ENCODE peak calls at places on chromosomes 4 and X, in seven cellular contexts. G, M, N, F, Z, L and R are unnamed samples.

GRCh38 chr4:11698846-11699590 is 270.3 kb upstream of the HS3ST1 start:
- DNase-seq in L (peak; percentile 70), Z (peak; percentile 68), G (no peak), M (peak; percentile 76), F (no peak), N (no peak), R (no peak)

GRCh38 chr4:174467107-174467506 is 55.2 kb downstream of the HPGD start:
- DNase-seq in N (no peak), G (no peak), Z (no peak), M (no peak), F (no peak), L (peak; percentile 23), R (no peak)

GRCh38 chr4:164440196-164440595 is 313.7 kb upstream of the SMIM31 start:
- DNase-seq in Z (no peak), N (no peak), G (no peak), F (no peak), M (no peak), L (peak; percentile 71), R (no peak)

GRCh38 chr4:42501624-42502401 is 104.5 kb downstream of the SHISA3 start:
- DNase-seq in M (no peak), L (peak; percentile 25), G (no peak), Z (no peak), N (no peak), F (no peak), R (no peak)

GRCh38 chrX:102840871-102841705 is 96.0 kb upstream of the RAB40AL start:
- DNase-seq in M (no peak), F (no peak), L (peak; percentile 6), Z (no peak), G (no peak), N (no peak), R (no peak)

GRCh38 chrX:154359362-154360154 is 14.9 kb downstream of the FLNA start:
- DNase-seq in L (no peak), G (no peak), M (no peak), Z (no peak), N (no peak), F (no peak), R (no peak)

GRCh38 chrX:71637253-71637618 is 18.9 kb upstream of the CXCR3 start:
- DNase-seq in M (peak; percentile 3), F (no peak), G (no peak), Z (no peak), L (no peak), N (no peak), R (peak; percentile 28)

GRCh38 chrX:38514014-38514854 is 47.1 kb upstream of the TSPAN7 start:
- DNase-seq in F (no peak), N (no peak), G (no peak), M (no peak), L (no peak), Z (no peak), R (no peak)

GRCh38 chr4:166277406-166277805 is 404.4 kb downstream of the TLL1 start:
- DNase-seq in N (no peak), Z (no peak), M (peak; percentile 51), L (peak; percentile 32), G (no peak), F (no peak), R (no peak)

DNA sequence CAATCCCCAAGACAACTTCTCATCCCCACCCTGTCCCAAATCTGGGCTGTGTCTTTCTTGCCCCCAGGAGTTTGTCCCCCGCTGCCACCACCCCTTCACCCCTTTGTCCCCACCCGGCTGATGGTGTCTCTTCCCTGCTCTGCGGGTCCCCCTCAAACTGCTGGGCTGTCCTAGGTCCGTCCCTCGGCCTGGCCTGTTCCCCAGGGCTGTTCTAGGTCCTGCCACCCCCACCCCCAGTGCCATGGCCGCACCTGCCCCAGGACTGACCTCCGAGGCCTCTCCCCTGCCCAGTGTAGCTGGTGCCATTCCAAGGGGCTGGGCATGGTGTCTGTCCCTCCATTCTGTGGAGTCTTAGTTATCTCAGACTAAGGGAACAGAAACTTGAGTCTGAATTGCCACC is 2.4 kb downstream of the PDE6B start:
- DNase-seq in N (no peak), M (no peak), L (no peak), Z (peak; percentile 41), G (no peak), F (no peak), R (no peak)
- TF ChIP-seq CTCF in N (no peak), M (no peak), L (no peak), Z (no peak), G (no peak), F (no peak), R (no peak)

GRCh38 chr4:48340905-48341775 is at the start of gene SLAIN2:
- DNase-seq in M (peak; percentile 97), Z (peak; percentile 99), L (peak; percentile 99), N (peak; percentile 99), F (peak; percentile 97), G (peak; percentile 100), R (peak; percentile 98)
- TF ChIP-seq CTCF in M (peak; percentile 72), Z (peak; percentile 20), L (peak; percentile 39), N (peak; percentile 31), F (no peak), G (peak; percentile 52), R (no peak)

GRCh38 chrX:138710311-138710791 is 1.2 kb downstream of the FGF13 start:
- DNase-seq in L (no peak), N (no peak), Z (no peak), M (no peak), G (no peak), F (no peak), R (no peak)
- TF ChIP-seq CTCF in L (no peak), N (no peak), Z (no peak), M (no peak), G (no peak), F (no peak), R (no peak)

GRCh38 chr4:140048419-140049022 is 105.5 kb downstream of the MAML3 start:
- DNase-seq in G (no peak), L (no peak), N (no peak), M (no peak), Z (no peak), F (no peak), R (no peak)

GRCh38 chr4:140047781-140048180 is 106.2 kb downstream of the MAML3 start:
- DNase-seq in Z (no peak), G (no peak), L (no peak), M (no peak), N (no peak), F (no peak), R (no peak)

GRCh38 chr4:140047017-140047640 is 106.9 kb downstream of the MAML3 start:
- DNase-seq in M (no peak), N (no peak), Z (no peak), F (no peak), G (peak; percentile 22), L (peak; percentile 24), R (no peak)

GRCh38 chr4:140049924-140050681 is 103.9 kb downstream of the MAML3 start:
- DNase-seq in G (no peak), N (no peak), F (no peak), M (no peak), Z (no peak), L (peak; percentile 64), R (peak; percentile 53)

DNA sequence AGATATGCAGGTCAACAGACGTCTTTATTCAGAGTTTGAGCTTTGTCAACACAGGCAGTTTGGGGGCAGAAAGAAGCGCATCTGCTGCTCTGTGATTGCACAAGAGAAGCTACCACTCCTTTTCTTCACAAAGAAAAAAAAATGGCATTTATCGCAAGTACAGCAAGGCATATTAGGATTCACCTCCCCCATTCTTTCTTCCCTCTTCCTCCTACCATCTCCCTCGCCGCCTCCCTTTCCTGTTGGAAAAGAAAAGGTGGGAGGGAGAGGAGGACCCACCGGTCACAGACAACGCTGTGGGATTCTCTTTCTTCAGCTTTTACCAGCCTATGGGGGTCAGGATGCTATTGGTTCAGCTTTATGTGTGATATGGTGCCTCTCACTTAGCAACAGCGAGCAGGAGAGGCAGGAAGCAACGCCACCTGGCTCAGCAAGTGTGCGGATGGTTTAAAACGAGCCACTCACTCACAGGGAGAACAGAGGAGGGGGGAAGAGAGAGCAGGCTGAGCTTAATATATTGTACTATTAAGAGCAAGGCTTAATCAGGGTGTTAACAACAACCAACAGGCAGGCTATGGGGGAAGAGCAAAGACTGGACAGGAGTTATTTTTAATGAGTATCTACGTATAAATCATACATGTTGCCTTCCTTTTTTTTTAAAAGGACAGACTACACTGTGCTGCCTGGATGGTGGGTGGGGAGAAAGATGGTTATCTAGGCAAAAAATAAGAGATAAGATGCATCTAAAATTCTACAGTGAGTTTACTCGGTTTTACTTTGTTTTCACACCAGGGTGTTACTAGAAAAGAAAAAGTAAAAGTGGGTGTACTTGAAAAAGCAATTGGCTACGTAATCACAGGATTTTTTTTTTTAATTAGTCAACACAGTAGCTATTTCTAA is 104.7 kb downstream of the MAML3 start:
- DNase-seq in L (peak; percentile 68), F (peak; percentile 26), G (peak; percentile 24), M (peak; percentile 41), N (peak; percentile 72), Z (no peak), R (peak; percentile 74)
- TF ChIP-seq CTCF in L (no peak), F (no peak), G (no peak), M (no peak), N (no peak), Z (no peak), R (no peak)

GRCh38 chr4:153651041-153651960 is 32.8 kb upstream of the TLR2 start:
- DNase-seq in G (peak; percentile 72), F (no peak), Z (no peak), N (peak; percentile 80), L (peak; percentile 13), M (no peak), R (peak; percentile 76)

GRCh38 chr4:153651961-153652784 is 31.9 kb upstream of the TLR2 start:
- DNase-seq in G (no peak), L (peak; percentile 36), F (no peak), N (no peak), M (no peak), Z (no peak), R (no peak)

GRCh38 chr4:153647975-153648374 is 36.1 kb upstream of the TLR2 start:
- DNase-seq in F (no peak), G (no peak), N (no peak), M (no peak), L (no peak), Z (no peak), R (no peak)

GRCh38 chr4:153645183-153645582 is 38.9 kb upstream of the TLR2 start:
- DNase-seq in L (no peak), Z (no peak), F (no peak), G (no peak), M (no peak), N (no peak), R (peak; percentile 39)

DNA sequence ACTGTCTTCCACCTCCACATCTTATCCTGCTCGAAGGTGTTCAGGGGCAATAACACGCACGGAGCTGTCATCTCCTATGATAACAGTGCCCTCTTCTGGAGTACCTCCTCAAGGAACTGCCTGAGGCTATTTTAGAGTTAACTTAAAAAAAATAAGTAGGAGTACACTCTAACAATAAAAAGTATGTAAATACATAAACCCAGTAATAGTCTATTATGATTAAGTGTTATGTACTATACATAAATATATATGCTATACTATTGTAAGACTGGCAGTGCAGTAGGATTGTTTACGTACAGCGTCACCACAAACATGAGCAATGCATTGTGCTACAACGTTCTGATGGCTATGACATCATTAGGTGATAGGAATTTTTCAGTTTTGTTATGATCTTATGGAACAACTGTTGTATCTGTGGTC is 34.5 kb upstream of the TLR2 start:
- DNase-seq in G (no peak), Z (no peak), L (peak; percentile 17), N (no peak), F (no peak), M (no peak), R (peak; percentile 28)
- TF ChIP-seq CTCF in G (no peak), Z (peak; percentile 40), L (peak; percentile 34), N (no peak), F (no peak), M (peak; percentile 63), R (peak; percentile 47)

GRCh38 chrX:41558531-41558930 is 111.4 kb downstream of the NYX start:
- DNase-seq in G (no peak), Z (no peak), L (peak; percentile 35), F (no peak), M (no peak), N (no peak), R (peak; percentile 7)
- TF ChIP-seq CTCF in G (peak; percentile 57), Z (peak; percentile 45), L (peak; percentile 31), F (no peak), M (peak; percentile 71), N (no peak), R (peak; percentile 52)